ENCODE peak calls at places on chromosomes 4 and X, in five cellular contexts. M is hepatocyte, D is GM23248, Q is OCI-LY7, W is GM23338. F is an unnamed sample. For H3K4me1, the result is how much of the 10 kb centered on the place peaks cover.

GRCh38 chr4:12791536-12791935 is 692.6 kb downstream of the RAB28 start:
- DNase-seq in M (no peak), D (no peak), Q (no peak), W (no peak), F (no peak)

GRCh38 chr4:148800943-148801342 is 358.7 kb upstream of the NR3C2 start:
- DNase-seq in M (no peak), D (no peak), Q (no peak), W (no peak), F (no peak)

GRCh38 chrX:135463937-135464336 is 42.2 kb downstream of the SMIM10L2A start:
- DNase-seq in M (no peak), D (peak), Q (peak), W (peak), F (no peak)

GRCh38 chr4:53855886-53856260 is 208.5 kb downstream of the CHIC2 start:
- DNase-seq in M (no peak), D (peak), Q (no peak), W (no peak), F (no peak)

GRCh38 chr4:110190249-110190648 is 8.2 kb downstream of the ELOVL6 start:
- DNase-seq in M (no peak), D (no peak), Q (no peak), W (no peak), F (no peak)

GRCh38 chrX:9677098-9677739 is 88.4 kb downstream of the GPR143 start:
- DNase-seq in M (no peak), D (peak), Q (no peak), W (no peak), F (no peak)

GRCh38 chrX:82649645-82650044 is 858.4 kb upstream of the POU3F4 start:
- DNase-seq in M (no peak), D (no peak), Q (no peak), W (no peak), F (no peak)

GRCh38 chr4:147950261-147950660 is 218.4 kb downstream of the ARHGAP10 start:
- DNase-seq in M (no peak), D (no peak), Q (no peak), W (no peak), F (no peak)

GRCh38 chr4:112189754-112190153 is 41.8 kb upstream of the AP1AR start:
- DNase-seq in M (no peak), D (peak), Q (no peak), W (peak), F (no peak)

DNA sequence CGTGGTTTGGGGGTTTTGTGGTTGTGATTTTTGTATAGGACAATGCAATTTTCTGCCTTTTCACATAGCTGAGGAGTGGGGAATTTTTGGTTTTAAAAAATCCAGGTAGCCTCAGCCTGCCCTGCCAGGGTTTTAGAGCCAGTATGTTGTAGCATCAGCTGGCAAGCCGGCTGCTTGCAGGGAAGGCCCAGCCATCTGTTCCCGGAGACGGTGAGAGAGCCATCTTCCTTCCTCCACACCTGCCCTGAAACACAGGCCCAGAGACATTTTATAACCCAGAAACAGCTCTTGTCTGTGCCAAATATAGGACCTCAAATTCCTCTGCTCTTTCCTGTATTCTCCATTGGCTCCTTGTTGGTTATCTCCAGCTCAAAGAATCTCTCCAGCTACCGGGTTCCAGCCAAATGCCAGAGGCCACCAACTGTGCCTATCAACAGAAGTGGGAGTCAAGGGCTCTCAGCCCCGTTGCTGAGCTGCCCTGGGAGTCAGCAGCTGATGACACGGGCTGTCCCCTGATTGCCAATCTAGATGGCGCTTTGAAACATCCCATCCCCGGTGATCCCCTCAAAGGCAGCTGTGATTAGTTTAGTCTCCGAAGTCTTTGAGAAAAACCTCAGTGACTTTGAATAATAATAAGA is 595.2 kb downstream of the MID1IP1 start:
- DNase-seq in M (no peak), D (no peak), Q (no peak), W (no peak), F (peak)
- H3K4me2 ChIP-seq in M (no peak), D (no peak), Q (no peak), W (no peak), F (no peak)

DNA sequence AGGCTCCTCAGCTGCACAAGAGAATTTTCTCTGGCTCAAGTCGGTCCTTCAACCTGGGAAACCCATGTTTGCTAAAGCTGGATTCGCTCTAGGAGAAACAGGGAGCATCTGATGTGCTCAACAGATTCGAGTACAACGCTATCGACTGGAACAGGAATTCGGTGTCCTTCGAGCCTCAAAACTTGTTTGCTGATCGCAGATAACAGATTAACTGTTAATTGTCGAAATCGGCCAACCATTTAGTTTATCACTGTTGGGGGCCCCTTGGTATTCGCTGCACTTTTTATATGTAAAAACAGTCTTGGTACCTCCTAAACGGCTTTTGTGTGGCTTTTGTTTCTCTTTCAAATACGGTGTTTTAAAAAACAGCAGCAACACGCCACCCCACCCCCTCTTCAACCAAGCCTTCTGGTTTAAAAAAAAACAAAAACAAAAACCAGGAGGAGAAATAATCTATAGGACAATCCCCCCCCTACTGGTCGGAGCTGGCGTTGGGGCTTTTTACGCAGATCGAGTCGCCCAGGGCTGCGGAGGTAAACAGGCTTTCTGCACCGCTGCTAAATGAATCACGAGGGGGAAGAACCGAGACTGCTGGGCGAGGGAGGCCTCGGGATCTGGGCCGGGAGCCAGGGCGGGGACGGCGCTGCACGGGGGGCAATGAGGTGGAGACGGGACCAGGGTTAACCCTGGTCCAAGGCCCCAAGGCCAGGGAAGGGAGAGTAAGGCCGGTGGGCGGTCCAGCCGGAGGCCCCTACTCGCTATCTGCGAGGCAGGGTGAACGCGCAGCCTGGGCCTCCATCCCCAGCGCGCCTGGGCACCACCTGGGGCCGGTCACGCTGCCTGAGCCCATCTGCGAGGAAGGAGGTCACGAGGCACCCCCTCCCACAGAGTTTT is 71.7 kb upstream of the BCOR start:
- DNase-seq in M (peak), D (no peak), Q (peak), W (peak), F (peak)
- H3K4me1 ChIP-seq in M (half or more), D (under half), Q (half or more), W (under half), F (under half)

GRCh38 chrX:129360175-129360574 is 163.1 kb downstream of the SMARCA1 start:
- DNase-seq in M (peak), D (peak), Q (peak), W (peak), F (peak)
- TF ChIP-seq EZH2phosphoT487 in M (no peak), D (no peak), Q (no peak), W (no peak), F (no peak)

GRCh38 chrX:21747523-21747922 is 10.4 kb downstream of the SMPX start:
- DNase-seq in M (no peak), D (peak), Q (no peak), W (peak), F (peak)

GRCh38 chrX:21745756-21746155 is 12.2 kb downstream of the SMPX start:
- DNase-seq in M (peak), D (peak), Q (peak), W (peak), F (peak)

GRCh38 chrX:21741869-21742701 is 15.8 kb downstream of the SMPX start:
- DNase-seq in M (no peak), D (no peak), Q (no peak), W (no peak), F (no peak)

GRCh38 chrX:21744060-21744459 is 13.9 kb downstream of the SMPX start:
- DNase-seq in M (no peak), D (no peak), Q (no peak), W (no peak), F (no peak)

GRCh38 chrX:21744721-21745120 is 13.2 kb downstream of the SMPX start:
- DNase-seq in M (no peak), D (no peak), Q (no peak), W (no peak), F (no peak)
- H3K4me2 ChIP-seq in M (no peak), D (no peak), Q (no peak), W (no peak), F (no peak)

DNA sequence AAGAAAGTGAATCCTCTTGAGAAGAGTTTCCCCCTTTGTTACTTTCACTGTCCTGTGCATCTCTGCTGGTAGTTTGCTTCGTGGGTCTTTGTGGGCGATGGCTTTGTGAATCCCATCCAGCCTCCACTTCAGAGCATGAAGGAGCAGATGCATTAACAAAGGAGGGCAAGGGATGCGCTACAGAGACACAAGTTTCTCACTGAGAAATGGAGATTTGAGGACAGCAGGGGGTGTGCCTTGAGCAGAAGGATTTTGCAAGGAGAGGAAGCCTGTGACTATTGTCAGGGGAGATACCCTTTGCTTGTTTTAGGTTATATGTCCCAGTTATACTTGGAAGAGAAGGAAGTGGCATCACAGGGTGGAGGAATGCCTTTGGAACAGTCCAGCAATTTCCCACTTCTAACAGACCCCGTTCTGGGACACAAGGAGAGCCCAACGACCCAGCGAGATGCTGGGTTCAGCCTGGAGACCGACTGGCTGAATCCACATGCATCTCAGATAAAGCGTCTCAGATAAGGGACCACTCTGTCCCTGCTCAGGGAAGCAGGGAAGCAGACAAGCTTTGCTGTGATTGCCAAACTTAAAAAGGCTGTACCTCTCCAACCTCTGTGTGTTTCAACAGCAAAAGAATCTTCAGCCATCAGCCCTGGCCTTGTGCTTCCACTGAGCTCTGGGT is 314.6 kb upstream of the GATB start:
- DNase-seq in M (no peak), D (no peak), Q (no peak), W (no peak), F (no peak)
- H3K4me1 ChIP-seq in M (under half), D (under half), Q (under half), W (under half), F (under half)

GRCh38 chr4:64158648-64159326 is 250.5 kb downstream of the TECRL start:
- DNase-seq in M (peak), D (peak), Q (peak), W (peak), F (peak)
- TF ChIP-seq EZH2phosphoT487 in M (no peak), D (no peak), Q (no peak), W (no peak), F (no peak)